ENCODE peak calls at places on chromosomes 2 and 18, in four cellular contexts. O is SK-N-SH, U is neural progenitor cell, Q is colonic mucosa. V is an unnamed sample.
A peak's percentile ranks its signal among the peaks of the same experiment; 100 is the strongest.

GRCh38 chr2:86788881-86789686 is 1.6 kb downstream of the CD8A start:
- DNase-seq in O (peak; percentile 36), U (peak; percentile 70), Q (no peak), V (no peak)

GRCh38 chr2:241788572-241788971 is 11.9 kb downstream of the GAL3ST2 start:
- DNase-seq in O (no peak), U (no peak), Q (no peak), V (no peak)

GRCh38 chr2:219175928-219176817 is 552 bp downstream of the CNPPD1 start:
- DNase-seq in O (peak; percentile 67), U (peak; percentile 81), Q (peak; percentile 63), V (no peak)

GRCh38 chr18:33201509-33201926 is 239.0 kb downstream of the CCDC178 start:
- DNase-seq in O (peak; percentile 16), U (peak; percentile 72), Q (peak; percentile 38), V (peak; percentile 45)

GRCh38 chr2:4354678-4355077 is 651.3 kb downstream of the DCDC2C start:
- DNase-seq in O (peak; percentile 51), U (peak; percentile 60), Q (no peak), V (no peak)

GRCh38 chr18:51120809-51121596 is 76.5 kb downstream of the MEX3C start:
- DNase-seq in O (no peak), U (no peak), Q (no peak), V (no peak)

GRCh38 chr18:53457068-53457467 is 767.4 kb downstream of the MBD2 start:
- DNase-seq in O (no peak), U (no peak), Q (no peak), V (no peak)

GRCh38 chr2:25324905-25325592 is 16.7 kb downstream of the DNMT3A start:
- DNase-seq in O (peak; percentile 83), U (no peak), Q (no peak), V (no peak)

GRCh38 chr2:239355724-239356123 is 45.1 kb downstream of the HDAC4 start:
- DNase-seq in O (no peak), U (no peak), Q (no peak), V (no peak)

GRCh38 chr2:71452565-71452964 is 796 bp upstream of the DYSF start:
- DNase-seq in O (no peak), U (peak; percentile 57), Q (no peak), V (no peak)

GRCh38 chr2:25669520-25669919 is 3.9 kb downstream of the DTNB start:
- DNase-seq in O (no peak), U (peak; percentile 55), Q (no peak), V (no peak)

GRCh38 chr2:167128130-167128529 is 239.8 kb downstream of the XIRP2 start:
- DNase-seq in O (no peak), U (no peak), Q (no peak), V (no peak)

GRCh38 chr2:168504323-168504722 is 48.3 kb downstream of the CERS6 start:
- DNase-seq in O (no peak), U (no peak), Q (no peak), V (no peak)

GRCh38 chr2:168500516-168500915 is 44.4 kb downstream of the CERS6 start:
- DNase-seq in O (no peak), U (no peak), Q (no peak), V (no peak)

GRCh38 chr2:168501456-168502065 is 45.5 kb downstream of the CERS6 start:
- DNase-seq in O (no peak), U (no peak), Q (no peak), V (no peak)

GRCh38 chr2:168495524-168495923 is 39.5 kb downstream of the CERS6 start:
- DNase-seq in O (no peak), U (no peak), Q (no peak), V (no peak)

GRCh38 chr2:168499500-168499899 is 43.4 kb downstream of the CERS6 start:
- DNase-seq in O (no peak), U (no peak), Q (no peak), V (no peak)
- H3K9me3 ChIP-seq in O (no peaks in the 10 kb centered on the region), U (no peaks in the 10 kb centered on the region), Q (no peaks in the 10 kb centered on the region), V (no peaks in the 10 kb centered on the region)

DNA sequence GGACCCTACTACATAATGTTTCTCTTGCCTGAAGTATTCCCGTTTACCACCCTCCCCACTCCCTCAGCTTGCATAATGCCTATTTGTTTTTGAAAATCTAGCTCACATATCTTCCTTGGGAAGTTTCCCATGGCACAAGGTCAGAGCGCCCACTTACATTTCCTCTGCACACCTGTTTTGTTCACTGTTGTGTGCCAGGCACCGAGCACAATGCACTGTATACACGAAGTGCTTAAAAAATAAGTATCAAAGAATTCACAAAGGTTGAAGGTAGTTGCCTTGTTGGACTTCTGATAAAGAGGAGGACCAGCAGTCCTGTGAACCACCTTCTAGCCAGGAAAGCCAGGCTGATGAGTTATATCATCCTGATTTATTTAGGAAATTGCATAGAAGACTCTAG is 16.8 kb upstream of the RHOB start:
- DNase-seq in O (no peak), U (no peak), Q (no peak), V (no peak)
- H3K9ac ChIP-seq in O (no peak overlapping the region), U (no peak overlapping the region), Q (no peak overlapping the region), V (no peak overlapping the region)

GRCh38 chr18:71242981-71243380 is 954.1 kb downstream of the SOCS6 start:
- DNase-seq in O (no peak), U (peak; percentile 13), Q (no peak), V (no peak)
- H3K9me3 ChIP-seq in O (no peaks in the 10 kb centered on the region), U (no peaks in the 10 kb centered on the region), Q (no peaks in the 10 kb centered on the region), V (no peaks in the 10 kb centered on the region)

DNA sequence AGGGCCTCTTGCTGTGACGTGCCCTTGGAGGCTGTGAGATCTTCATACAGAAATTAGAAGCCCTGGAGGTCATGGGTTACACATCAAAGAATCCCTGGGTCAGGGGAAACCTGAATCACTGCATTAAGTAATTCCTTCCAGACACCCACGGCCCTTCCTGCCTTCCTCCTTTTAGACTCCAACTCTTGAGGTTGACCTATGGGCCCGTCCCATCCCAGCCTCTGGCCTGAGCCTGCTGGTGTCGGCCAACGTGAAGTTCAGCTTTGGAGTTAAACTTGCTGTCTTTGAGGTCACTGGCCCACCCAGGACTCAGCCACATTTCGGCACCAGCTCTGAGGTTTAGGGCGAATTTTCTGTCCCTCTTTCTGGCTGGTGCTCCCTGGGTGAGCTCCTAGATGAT is 198.3 kb downstream of the ACKR3 start:
- DNase-seq in O (no peak), U (no peak), Q (no peak), V (no peak)
- H3K9ac ChIP-seq in O (no peak overlapping the region), U (no peak overlapping the region), Q (no peak overlapping the region), V (no peak overlapping the region)